ENCODE peak calls at places on chromosomes 12 and 14, in eight cellular contexts. D, K, P, F, S, G, J and M are unnamed samples.

GRCh38 chr12:64497903-64498302 is 46.0 kb downstream of the TBK1 start:
- DNase-seq in D (no peak), K (no peak), P (no peak), F (no peak), S (no peak), G (no peak), J (no peak), M (no peak)

GRCh38 chr14:101459392-101459900 is 101.8 kb upstream of the DIO3 start:
- DNase-seq in D (no peak), K (no peak), P (no peak), F (no peak), S (no peak), G (no peak), J (no peak), M (no peak)

GRCh38 chr12:107349008-107349747 is 255.8 kb upstream of the CRY1 start:
- DNase-seq in D (peak; percentile 53), K (no peak), P (peak; percentile 89), F (peak; percentile 91), S (no peak), G (no peak), J (peak; percentile 93), M (peak; percentile 35)

GRCh38 chr12:42944516-42944915 is 355.0 kb upstream of the PRICKLE1 start:
- DNase-seq in D (no peak), K (no peak), P (no peak), F (no peak), S (no peak), G (no peak), J (no peak), M (no peak)

GRCh38 chr14:30521899-30522736 is 36.8 kb upstream of the G2E3 start:
- DNase-seq in D (peak; percentile 65), K (peak; percentile 6), P (no peak), F (peak; percentile 18), S (no peak), G (no peak), J (peak; percentile 60), M (no peak)

GRCh38 chr12:89875225-89875624 is 166.6 kb upstream of the ATP2B1 start:
- DNase-seq in D (no peak), K (no peak), P (no peak), F (no peak), S (no peak), G (no peak), J (no peak), M (no peak)

GRCh38 chr12:29510591-29511174 is 13.2 kb upstream of the OVCH1 start:
- DNase-seq in D (no peak), K (no peak), P (no peak), F (no peak), S (no peak), G (no peak), J (no peak), M (no peak)

GRCh38 chr14:69968151-69968550 is 88.9 kb downstream of the SMOC1 start:
- DNase-seq in D (no peak), K (no peak), P (no peak), F (no peak), S (no peak), G (no peak), J (peak; percentile 15), M (no peak)

GRCh38 chr12:108394196-108394595 is 55.1 kb upstream of the CMKLR1 start:
- DNase-seq in D (peak; percentile 32), K (no peak), P (no peak), F (no peak), S (no peak), G (no peak), J (no peak), M (peak; percentile 65)

GRCh38 chr14:60079723-60080122 is 12.0 kb upstream of the PCNX4 start:
- DNase-seq in D (no peak), K (no peak), P (no peak), F (no peak), S (no peak), G (no peak), J (no peak), M (no peak)

GRCh38 chr12:127761880-127762279 is 505.1 kb upstream of the TMEM132C start:
- DNase-seq in D (no peak), K (no peak), P (no peak), F (no peak), S (no peak), G (no peak), J (no peak), M (no peak)

GRCh38 chr12:50057896-50058670 is 687 bp downstream of the ASIC1 start:
- DNase-seq in D (no peak), K (no peak), P (peak; percentile 40), F (no peak), S (no peak), G (no peak), J (no peak), M (no peak)

GRCh38 chr12:50058743-50059312 is 1.4 kb downstream of the ASIC1 start:
- DNase-seq in D (no peak), K (no peak), P (peak; percentile 47), F (no peak), S (no peak), G (no peak), J (no peak), M (no peak)

GRCh38 chr12:50061172-50061571 is 3.8 kb downstream of the ASIC1 start:
- DNase-seq in D (peak; percentile 70), K (no peak), P (no peak), F (no peak), S (no peak), G (no peak), J (no peak), M (no peak)

GRCh38 chr12:50059440-50060119 is 2.2 kb downstream of the ASIC1 start:
- DNase-seq in D (no peak), K (no peak), P (peak; percentile 41), F (no peak), S (no peak), G (no peak), J (no peak), M (no peak)

GRCh38 chr12:50060120-50060468 is 2.7 kb downstream of the ASIC1 start:
- DNase-seq in D (no peak), K (no peak), P (no peak), F (no peak), S (no peak), G (no peak), J (no peak), M (no peak)
- H3K4me3 ChIP-seq in D (no peak overlapping the region), K (no peak overlapping the region), P (no peak overlapping the region), F (no peak overlapping the region), S (no peak overlapping the region), G (no peak overlapping the region), J (no peak overlapping the region), M (no peak overlapping the region)

GRCh38 chr14:103625361-103626095 is 3.5 kb upstream of the KLC1 start:
- DNase-seq in D (no peak), K (peak; percentile 53), P (no peak), F (no peak), S (no peak), G (no peak), J (no peak), M (no peak)
- H3K4me3 ChIP-seq in D (no peak overlapping the region), K (peak overlapping the region; percentile 49), P (no peak overlapping the region), F (no peak overlapping the region), S (no peak overlapping the region), G (no peak overlapping the region), J (no peak overlapping the region), M (no peak overlapping the region)

GRCh38 chr12:57568838-57569237 is 19.0 kb downstream of the KIF5A start:
- DNase-seq in D (no peak), K (no peak), P (no peak), F (no peak), S (no peak), G (no peak), J (no peak), M (no peak)
- H3K4me3 ChIP-seq in D (no peak overlapping the region), K (no peak overlapping the region), P (no peak overlapping the region), F (no peak overlapping the region), S (no peak overlapping the region), G (no peak overlapping the region), J (no peak overlapping the region), M (no peak overlapping the region)

GRCh38 chr12:14408208-14408607 is 42.7 kb downstream of the ATF7IP start:
- DNase-seq in D (peak; percentile 57), K (peak; percentile 39), P (no peak), F (no peak), S (no peak), G (no peak), J (peak; percentile 54), M (no peak)
- H3K4me3 ChIP-seq in D (no peak overlapping the region), K (no peak overlapping the region), P (no peak overlapping the region), F (no peak overlapping the region), S (no peak overlapping the region), G (no peak overlapping the region), J (no peak overlapping the region), M (no peak overlapping the region)

DNA sequence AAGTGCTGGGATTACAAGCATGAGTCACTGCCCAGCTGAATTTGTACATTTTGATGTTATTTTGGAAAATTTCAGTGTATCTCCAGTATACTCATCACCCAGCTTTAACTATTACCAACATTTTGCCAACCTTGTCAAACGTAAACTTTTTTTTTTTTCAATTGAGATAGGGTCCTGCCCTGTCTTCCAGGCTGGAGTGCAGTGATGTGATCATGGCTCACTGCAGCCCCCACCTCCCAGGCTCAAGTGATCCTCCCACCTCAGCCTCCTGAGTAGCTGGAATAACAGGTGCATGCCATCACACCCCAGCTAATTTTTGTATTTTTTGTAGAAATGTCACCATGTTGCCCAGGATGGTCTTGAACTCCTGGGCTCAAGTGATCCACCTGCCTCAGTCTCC is 29.2 kb downstream of the MDM2 start:
- DNase-seq in D (no peak), K (no peak), P (no peak), F (no peak), S (no peak), G (no peak), J (no peak), M (no peak)
- H3K4me3 ChIP-seq in D (no peak overlapping the region), K (no peak overlapping the region), P (no peak overlapping the region), F (no peak overlapping the region), S (no peak overlapping the region), G (no peak overlapping the region), J (no peak overlapping the region), M (no peak overlapping the region)

DNA sequence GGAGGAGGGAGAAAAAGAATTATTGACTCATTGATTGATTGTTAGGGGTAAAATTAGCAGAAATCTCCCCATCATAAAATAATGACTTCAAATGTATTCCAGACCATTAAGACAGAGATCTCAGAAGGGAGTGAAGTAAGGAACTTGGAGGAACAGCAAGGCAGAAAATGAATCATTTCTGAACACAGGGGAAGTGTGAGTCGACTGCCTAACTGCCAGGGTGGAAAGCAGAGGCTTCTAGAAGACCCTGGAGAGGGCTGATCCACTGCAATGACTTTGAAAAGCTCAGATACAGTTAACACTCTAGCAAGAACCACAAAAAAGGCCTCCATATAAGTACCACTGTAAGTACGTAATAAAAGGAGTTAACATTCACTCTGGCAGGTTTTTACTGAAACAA is 9.7 kb downstream of the GLTP start:
- DNase-seq in D (peak; percentile 24), K (no peak), P (no peak), F (no peak), S (no peak), G (no peak), J (peak; percentile 41), M (no peak)
- H3K4me3 ChIP-seq in D (no peak overlapping the region), K (no peak overlapping the region), P (no peak overlapping the region), F (no peak overlapping the region), S (no peak overlapping the region), G (no peak overlapping the region), J (no peak overlapping the region), M (no peak overlapping the region)

DNA sequence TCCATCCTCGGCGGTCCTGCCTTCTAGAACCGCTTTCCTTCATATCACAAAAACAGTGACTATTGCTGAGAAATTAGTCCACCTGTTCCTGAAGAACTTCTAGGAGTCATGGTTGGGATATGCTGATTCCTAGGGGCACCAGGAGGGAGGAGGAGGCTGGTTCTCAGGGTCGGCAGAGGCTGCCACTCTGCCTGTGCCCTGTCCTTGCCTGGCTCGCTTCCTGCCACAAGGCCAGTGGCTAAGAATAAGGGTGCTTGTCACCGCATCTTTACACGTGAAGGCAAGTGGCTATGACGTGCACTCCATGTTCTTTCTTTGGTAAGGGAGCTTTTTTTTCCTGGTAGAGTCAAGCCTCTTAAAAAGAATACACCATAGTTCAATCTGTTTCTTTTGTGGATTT is 18.7 kb upstream of the DGLUCY start:
- DNase-seq in D (no peak), K (no peak), P (no peak), F (no peak), S (no peak), G (no peak), J (no peak), M (no peak)
- H3K4me3 ChIP-seq in D (no peak overlapping the region), K (no peak overlapping the region), P (no peak overlapping the region), F (no peak overlapping the region), S (no peak overlapping the region), G (no peak overlapping the region), J (no peak overlapping the region), M (no peak overlapping the region)